ENCODE peak calls at places on chromosomes 16 and 17, in six cellular contexts. V is prostate gland, M is foreskin fibroblast, W is amniotic epithelial cell, Z is spleen, J is left cardiac atrium. T is an unnamed sample.

GRCh38 chr16:55495616-55496289 is 13.1 kb upstream of the LPCAT2 start:
- DNase-seq in V (peak; percentile 68), M (peak; percentile 52), W (peak; percentile 85), Z (no peak), J (no peak), T (peak; percentile 65)

GRCh38 chr17:67194134-67194533 is 50.9 kb downstream of the HELZ start:
- DNase-seq in V (no peak), M (peak; percentile 7), W (peak; percentile 56), Z (no peak), J (no peak), T (peak; percentile 50)

GRCh38 chr17:66364508-66365203 is 62.2 kb downstream of the PRKCA start:
- DNase-seq in V (no peak), M (no peak), W (no peak), Z (no peak), J (no peak), T (no peak)

GRCh38 chr16:85588562-85589503 is 24.3 kb upstream of the GSE1 start:
- DNase-seq in V (no peak), M (no peak), W (no peak), Z (no peak), J (no peak), T (no peak)

GRCh38 chr16:67909056-67909742 is 16.1 kb downstream of the PSKH1 start:
- DNase-seq in V (no peak), M (no peak), W (no peak), Z (no peak), J (no peak), T (no peak)

GRCh38 chr17:9860851-9861250 is 35.1 kb downstream of the GLP2R start:
- DNase-seq in V (no peak), M (no peak), W (no peak), Z (no peak), J (no peak), T (no peak)

GRCh38 chr17:41824086-41824485 is 11.3 kb downstream of the FKBP10 start:
- DNase-seq in V (no peak), M (peak; percentile 37), W (no peak), Z (no peak), J (no peak), T (no peak)

GRCh38 chr16:2968368-2968737 is 795 bp upstream of the PAQR4 start:
- DNase-seq in V (no peak), M (no peak), W (no peak), Z (no peak), J (no peak), T (no peak)

GRCh38 chr16:69314534-69314933 is 3.4 kb downstream of the VPS4A start:
- DNase-seq in V (no peak), M (no peak), W (no peak), Z (no peak), J (peak; percentile 51), T (no peak)

GRCh38 chr17:55318715-55319487 is 54.1 kb downstream of the HLF start:
- DNase-seq in V (no peak), M (no peak), W (no peak), Z (no peak), J (no peak), T (no peak)

GRCh38 chr16:11439216-11439615 is 94.0 kb downstream of the RMI2 start:
- DNase-seq in V (no peak), M (no peak), W (no peak), Z (peak; percentile 10), J (no peak), T (no peak)

GRCh38 chr17:82647593-82648164 is 565 bp downstream of the WDR45B start:
- DNase-seq in V (no peak), M (no peak), W (no peak), Z (no peak), J (peak; percentile 55), T (no peak)

GRCh38 chr17:42843358-42843934 is 934 bp upstream of the AOC2 start:
- DNase-seq in V (peak; percentile 33), M (peak; percentile 56), W (peak; percentile 66), Z (peak; percentile 12), J (no peak), T (peak; percentile 73)

GRCh38 chr17:13500947-13501346 is 100.8 kb downstream of the HS3ST3A1 start:
- DNase-seq in V (no peak), M (no peak), W (no peak), Z (no peak), J (no peak), T (no peak)

GRCh38 chr17:19286751-19287341 is 49.7 kb downstream of the EPN2 start:
- DNase-seq in V (no peak), M (no peak), W (no peak), Z (peak; percentile 58), J (no peak), T (no peak)

GRCh38 chr17:58531661-58532554 is 17.5 kb upstream of the MTMR4 start:
- DNase-seq in V (peak; percentile 32), M (peak; percentile 30), W (peak; percentile 28), Z (peak; percentile 91), J (peak; percentile 67), T (no peak)

GRCh38 chr16:53782148-53782547 is 78.2 kb downstream of the FTO start:
- DNase-seq in V (no peak), M (no peak), W (no peak), Z (no peak), J (no peak), T (no peak)

GRCh38 chr17:32302037-32302436 is 36.4 kb downstream of the RHBDL3 start:
- DNase-seq in V (no peak), M (no peak), W (no peak), Z (no peak), J (no peak), T (peak; percentile 69)

GRCh38 chr16:84914273-84914672 is 94.5 kb downstream of the CRISPLD2 start:
- DNase-seq in V (peak; percentile 69), M (no peak), W (no peak), Z (no peak), J (peak; percentile 50), T (no peak)

GRCh38 chr16:71430744-71431143 is 11.1 kb downstream of the TLE7 start:
- DNase-seq in V (no peak), M (no peak), W (no peak), Z (no peak), J (no peak), T (no peak)

GRCh38 chr16:9039208-9039607 is 52.2 kb upstream of the HAPSTR1 start:
- DNase-seq in V (no peak), M (no peak), W (peak; percentile 67), Z (no peak), J (no peak), T (no peak)

GRCh38 chr16:72865835-72866234 is 182.1 kb downstream of the ZFHX3 start:
- DNase-seq in V (no peak), M (no peak), W (no peak), Z (no peak), J (no peak), T (no peak)

GRCh38 chr16:818132-818531 is 17.6 kb upstream of the GNG13 start:
- DNase-seq in V (no peak), M (no peak), W (no peak), Z (no peak), J (no peak), T (no peak)

GRCh38 chr16:9657659-9658058 is 524.6 kb downstream of the GRIN2A start:
- DNase-seq in V (no peak), M (no peak), W (no peak), Z (no peak), J (no peak), T (no peak)

GRCh38 chr16:35689764-35690163 is 2230.4 kb downstream of the TP53TG3F start:
- DNase-seq in V (no peak), M (no peak), W (no peak), Z (no peak), J (no peak), T (no peak)

GRCh38 chr16:48164907-48165715 is 9.3 kb upstream of the ABCC12 start:
- DNase-seq in V (peak; percentile 55), M (peak; percentile 60), W (peak; percentile 43), Z (peak; percentile 92), J (peak; percentile 72), T (peak; percentile 82)

GRCh38 chr16:30184430-30185140 is 1.2 kb downstream of the CORO1A start:
- DNase-seq in V (no peak), M (no peak), W (no peak), Z (peak; percentile 94), J (peak; percentile 43), T (no peak)

GRCh38 chr16:70304892-70305448 is 6.0 kb downstream of the DDX19B start:
- DNase-seq in V (no peak), M (no peak), W (peak; percentile 27), Z (no peak), J (no peak), T (no peak)

GRCh38 chr16:78740269-78740668 is 640.8 kb downstream of the WWOX start:
- DNase-seq in V (no peak), M (no peak), W (no peak), Z (no peak), J (no peak), T (no peak)

T was measured in HepG2.